ENCODE peak calls at places on chromosomes 13 and 19, in nine cellular contexts. I is suprapubic skin; Z is breast epithelium; R is cardiac muscle cell; G is right lobe of liver; B is CD8-positive, alpha-beta T cell; D is astrocyte; M is left lung; K is A549. P is an unnamed sample.
A peak's percentile ranks its signal among the peaks of the same experiment; 100 is the strongest.

GRCh38 chr19:2661615-2662014 is 40.9 kb downstream of the GNG7 start:
- DNase-seq in I (no peak), Z (no peak), R (no peak), G (no peak), B (no peak), D (no peak), M (peak; percentile 3), K (peak; percentile 38), P (no peak)

GRCh38 chr19:5354403-5354802 is 13.8 kb upstream of the PTPRS start:
- DNase-seq in I (no peak), Z (no peak), R (peak; percentile 29), G (no peak), B (no peak), D (no peak), M (no peak), K (peak; percentile 42), P (no peak)

GRCh38 chr13:99693812-99694211 is 192.5 kb downstream of the TM9SF2 start:
- DNase-seq in I (no peak), Z (no peak), R (no peak), G (no peak), B (no peak), D (no peak), M (no peak), K (no peak), P (no peak)

GRCh38 chr13:59047546-59047945 is 1116.2 kb downstream of the DIAPH3 start:
- DNase-seq in I (no peak), Z (no peak), R (no peak), G (no peak), B (no peak), D (peak; percentile 23), M (no peak), K (no peak), P (no peak)

GRCh38 chr13:30832845-30833332 is 73.2 kb upstream of the MEDAG start:
- DNase-seq in I (no peak), Z (peak; percentile 95), R (peak; percentile 61), G (peak; percentile 48), B (no peak), D (peak; percentile 68), M (peak; percentile 82), K (peak; percentile 42), P (no peak)

GRCh38 chr19:46761418-46761831 is 15.2 kb upstream of the STRN4 start:
- DNase-seq in I (no peak), Z (peak; percentile 70), R (peak; percentile 81), G (no peak), B (no peak), D (peak; percentile 20), M (no peak), K (no peak), P (no peak)

GRCh38 chr13:111577429-111577828 is 257.0 kb downstream of the TEX29 start:
- DNase-seq in I (no peak), Z (no peak), R (no peak), G (no peak), B (no peak), D (no peak), M (no peak), K (no peak), P (no peak)

GRCh38 chr13:109211616-109212015 is 574.8 kb downstream of the IRS2 start:
- DNase-seq in I (no peak), Z (peak; percentile 70), R (no peak), G (no peak), B (no peak), D (peak; percentile 25), M (no peak), K (peak; percentile 20), P (no peak)

GRCh38 chr19:41325640-41325946 is 15.6 kb downstream of the CCDC97 start:
- DNase-seq in I (no peak), Z (no peak), R (no peak), G (no peak), B (no peak), D (no peak), M (no peak), K (no peak), P (no peak)

GRCh38 chr13:87128006-87128405 is 543.2 kb upstream of the SLITRK5 start:
- DNase-seq in I (no peak), Z (no peak), R (peak; percentile 53), G (no peak), B (no peak), D (peak; percentile 14), M (no peak), K (no peak), P (no peak)

GRCh38 chr13:98838776-98839175 is 86.3 kb upstream of the SLC15A1 start:
- DNase-seq in I (no peak), Z (no peak), R (no peak), G (no peak), B (no peak), D (peak; percentile 61), M (no peak), K (no peak), P (no peak)

GRCh38 chr13:30153871-30154426 is 153.4 kb downstream of the KATNAL1 start:
- DNase-seq in I (peak; percentile 59), Z (no peak), R (peak; percentile 21), G (no peak), B (no peak), D (no peak), M (no peak), K (no peak), P (no peak)

GRCh38 chr19:4980838-4981680 is 12.1 kb downstream of the KDM4B start:
- DNase-seq in I (no peak), Z (no peak), R (no peak), G (no peak), B (no peak), D (no peak), M (no peak), K (no peak), P (no peak)

GRCh38 chr13:103277099-103277498 is 210.9 kb upstream of the SLC10A2 start:
- DNase-seq in I (no peak), Z (no peak), R (no peak), G (no peak), B (no peak), D (no peak), M (no peak), K (no peak), P (no peak)

GRCh38 chr13:96089749-96090239 is at the start of gene HS6ST3:
- DNase-seq in I (no peak), Z (no peak), R (peak; percentile 10), G (peak; percentile 49), B (no peak), D (no peak), M (peak; percentile 75), K (peak; percentile 16), P (no peak)

GRCh38 chr13:98879965-98880364 is 97.9 kb downstream of the DOCK9 start:
- DNase-seq in I (no peak), Z (no peak), R (no peak), G (no peak), B (no peak), D (no peak), M (no peak), K (no peak), P (no peak)

GRCh38 chr13:77345150-77345780 is 18.4 kb upstream of the MYCBP2 start:
- DNase-seq in I (no peak), Z (no peak), R (no peak), G (no peak), B (no peak), D (no peak), M (no peak), K (no peak), P (no peak)

GRCh38 chr13:114067886-114068722 is 64.3 kb downstream of the RASA3 start:
- DNase-seq in I (no peak), Z (no peak), R (no peak), G (no peak), B (peak; percentile 72), D (no peak), M (peak; percentile 82), K (no peak), P (no peak)
- H3K4me1 ChIP-seq in I (peaks cover 61% of the 10 kb centered on the region), Z (peaks cover 26% of the 10 kb centered on the region), R (peaks cover 24% of the 10 kb centered on the region), G (peaks cover 8% of the 10 kb centered on the region), B (peaks cover 59% of the 10 kb centered on the region), D (peaks cover 66% of the 10 kb centered on the region), M (peaks cover 51% of the 10 kb centered on the region), K (peaks cover 58% of the 10 kb centered on the region), P (peaks cover 60% of the 10 kb centered on the region)

GRCh38 chr19:14089662-14090508 is 666 bp downstream of the SAMD1 start:
- DNase-seq in I (no peak), Z (no peak), R (peak; percentile 75), G (peak; percentile 58), B (peak; percentile 43), D (peak; percentile 71), M (peak; percentile 88), K (peak; percentile 69), P (no peak)
- TF ChIP-seq CTCF in I (no peak), Z (peak; percentile 16), R (no peak), G (peak; percentile 15), B (no peak), D (no peak), M (no peak), K (no peak), P (no peak)

GRCh38 chr19:54315956-54316355 is 3.0 kb upstream of the LILRA5 start:
- DNase-seq in I (peak; percentile 69), Z (no peak), R (no peak), G (no peak), B (no peak), D (no peak), M (no peak), K (no peak), P (no peak)
- H3K4me1 ChIP-seq in I (no peaks in the 10 kb centered on the region), Z (no peaks in the 10 kb centered on the region), R (no peaks in the 10 kb centered on the region), G (no peaks in the 10 kb centered on the region), B (no peaks in the 10 kb centered on the region), D (no peaks in the 10 kb centered on the region), M (no peaks in the 10 kb centered on the region), K (no peaks in the 10 kb centered on the region), P (no peaks in the 10 kb centered on the region)

GRCh38 chr19:16328824-16329482 is 4.3 kb downstream of the KLF2 start:
- DNase-seq in I (no peak), Z (no peak), R (no peak), G (no peak), B (peak; percentile 83), D (no peak), M (no peak), K (peak; percentile 43), P (no peak)
- TF ChIP-seq CTCF in I (no peak), Z (no peak), R (peak; percentile 7), G (no peak), B (no peak), D (no peak), M (no peak), K (no peak), P (no peak)

GRCh38 chr13:41513600-41513999 is 56.2 kb downstream of the RGCC start:
- DNase-seq in I (no peak), Z (no peak), R (no peak), G (no peak), B (no peak), D (no peak), M (no peak), K (no peak), P (no peak)

GRCh38 chr13:41514853-41515395 is 57.6 kb downstream of the RGCC start:
- DNase-seq in I (no peak), Z (no peak), R (no peak), G (no peak), B (no peak), D (no peak), M (no peak), K (no peak), P (no peak)

GRCh38 chr13:41516166-41516565 is 58.8 kb downstream of the RGCC start:
- DNase-seq in I (no peak), Z (no peak), R (no peak), G (no peak), B (no peak), D (no peak), M (no peak), K (no peak), P (no peak)

GRCh38 chr13:41516760-41517159 is 59.4 kb downstream of the RGCC start:
- DNase-seq in I (no peak), Z (no peak), R (no peak), G (no peak), B (no peak), D (no peak), M (no peak), K (no peak), P (no peak)

GRCh38 chr13:41515491-41516139 is 58.3 kb downstream of the RGCC start:
- DNase-seq in I (no peak), Z (no peak), R (no peak), G (no peak), B (no peak), D (no peak), M (peak; percentile 72), K (no peak), P (no peak)
- H3K4me1 ChIP-seq in I (no peaks in the 10 kb centered on the region), Z (no peaks in the 10 kb centered on the region), R (no peaks in the 10 kb centered on the region), G (no peaks in the 10 kb centered on the region), B (no peaks in the 10 kb centered on the region), D (no peaks in the 10 kb centered on the region), M (no peaks in the 10 kb centered on the region), K (no peaks in the 10 kb centered on the region), P (no peaks in the 10 kb centered on the region)

P was measured in thoracic aorta.